ENCODE peak calls at places on chromosomes 6 and 20, in eight cellular contexts. T is HFFc6, S is fibroblast of the conjunctiva, J is endothelial cell, G is neural crest cell, Q is dorsolateral prefrontal cortex, P is BE2C, U is tibial nerve. O is an unnamed sample.

GRCh38 chr20:440636-441035 is 21.7 kb downstream of the TBC1D20 start:
- DNase-seq in T (no peak), S (no peak), J (no peak), G (no peak), Q (no peak), P (no peak), U (no peak), O (peak)

GRCh38 chr6:9332241-9332640 is 896.9 kb upstream of the SLC35B3 start:
- DNase-seq in T (no peak), S (no peak), J (no peak), G (no peak), Q (no peak), P (no peak), U (no peak), O (no peak)

GRCh38 chr20:58081842-58082241 is 146.6 kb downstream of the ANKRD60 start:
- DNase-seq in T (peak), S (peak), J (no peak), G (no peak), Q (no peak), P (no peak), U (no peak), O (no peak)

GRCh38 chr6:41894366-41895299 is 542 bp downstream of the USP49 start:
- DNase-seq in T (no peak), S (no peak), J (peak), G (peak), Q (no peak), P (peak), U (no peak), O (peak)

GRCh38 chr20:36491901-36492617 is 49.3 kb upstream of the MYL9 start:
- DNase-seq in T (no peak), S (no peak), J (peak), G (no peak), Q (no peak), P (no peak), U (no peak), O (peak)

GRCh38 chr6:75243333-75244062 is at the start of gene COX7A2:
- DNase-seq in T (peak), S (peak), J (peak), G (peak), Q (peak), P (peak), U (peak), O (peak)

GRCh38 chr20:5118220-5119142 is 1.3 kb downstream of the PCNA start:
- DNase-seq in T (no peak), S (no peak), J (no peak), G (no peak), Q (no peak), P (no peak), U (no peak), O (no peak)

GRCh38 chr6:158752613-158753012 is 66.6 kb downstream of the EZR start:
- DNase-seq in T (no peak), S (no peak), J (no peak), G (no peak), Q (peak), P (peak), U (no peak), O (no peak)

GRCh38 chr20:32972181-32973076 is 31.8 kb downstream of the SUN5 start:
- DNase-seq in T (no peak), S (no peak), J (peak), G (no peak), Q (no peak), P (no peak), U (no peak), O (peak)

GRCh38 chr6:73566954-73567591 is 46.2 kb upstream of the EEF1A1 start:
- DNase-seq in T (peak), S (no peak), J (no peak), G (no peak), Q (no peak), P (no peak), U (peak), O (peak)

GRCh38 chr20:59785118-59785959 is 148.1 kb downstream of the SYCP2 start:
- DNase-seq in T (no peak), S (no peak), J (no peak), G (no peak), Q (no peak), P (no peak), U (peak), O (no peak)

GRCh38 chr6:15443119-15443518 is 197.2 kb downstream of the JARID2 start:
- DNase-seq in T (peak), S (peak), J (no peak), G (no peak), Q (no peak), P (no peak), U (no peak), O (peak)

GRCh38 chr6:97630592-97630991 is 347.6 kb upstream of the MMS22L start:
- DNase-seq in T (no peak), S (no peak), J (no peak), G (no peak), Q (no peak), P (no peak), U (no peak), O (peak)

GRCh38 chr6:134041093-134041492 is 11.3 kb downstream of the SLC2A12 start:
- DNase-seq in T (peak), S (peak), J (no peak), G (no peak), Q (no peak), P (no peak), U (no peak), O (peak)

GRCh38 chr20:1674361-1674760 is 16.8 kb upstream of the SIRPG start:
- DNase-seq in T (no peak), S (no peak), J (no peak), G (no peak), Q (no peak), P (no peak), U (no peak), O (no peak)

GRCh38 chr20:2402271-2402980 is 21.7 kb downstream of the TGM6 start:
- DNase-seq in T (peak), S (peak), J (no peak), G (no peak), Q (no peak), P (no peak), U (no peak), O (no peak)

GRCh38 chr20:49956689-49957443 is 20.7 kb downstream of the RNF114 start:
- DNase-seq in T (no peak), S (no peak), J (no peak), G (no peak), Q (peak), P (no peak), U (no peak), O (no peak)

GRCh38 chr6:38443341-38443740 is 196.4 kb downstream of the BTBD9 start:
- DNase-seq in T (no peak), S (no peak), J (no peak), G (no peak), Q (no peak), P (no peak), U (no peak), O (no peak)

GRCh38 chr6:610882-611281 is 46.0 kb downstream of the HUS1B start:
- DNase-seq in T (no peak), S (no peak), J (no peak), G (no peak), Q (no peak), P (no peak), U (no peak), O (no peak)

GRCh38 chr6:44245391-44245911 is 1.4 kb upstream of the HSP90AB1 start:
- DNase-seq in T (no peak), S (no peak), J (no peak), G (no peak), Q (no peak), P (no peak), U (no peak), O (no peak)

GRCh38 chr6:35318200-35318844 is 20.7 kb downstream of the DEF6 start:
- DNase-seq in T (peak), S (peak), J (peak), G (peak), Q (peak), P (peak), U (peak), O (peak)

GRCh38 chr6:137728386-137729349 is 138.4 kb upstream of the TNFAIP3 start:
- DNase-seq in T (peak), S (peak), J (no peak), G (no peak), Q (no peak), P (no peak), U (no peak), O (peak)

GRCh38 chr20:63846128-63846771 is 15.0 kb upstream of the ABHD16B start:
- DNase-seq in T (peak), S (no peak), J (no peak), G (no peak), Q (no peak), P (peak), U (no peak), O (no peak)

GRCh38 chr6:107304421-107305025 is 154.8 kb downstream of the PDSS2 start:
- DNase-seq in T (peak), S (no peak), J (no peak), G (no peak), Q (no peak), P (no peak), U (no peak), O (peak)

GRCh38 chr20:38173237-38174156 is 8.4 kb upstream of the TGM2 start:
- DNase-seq in T (peak), S (peak), J (no peak), G (no peak), Q (no peak), P (no peak), U (no peak), O (peak)

GRCh38 chr6:42372699-42373098 is 79.0 kb downstream of the TRERF1 start:
- DNase-seq in T (no peak), S (no peak), J (no peak), G (no peak), Q (no peak), P (no peak), U (no peak), O (no peak)

GRCh38 chr6:107977283-107977682 is 19.3 kb upstream of the SEC63 start:
- DNase-seq in T (peak), S (peak), J (peak), G (peak), Q (no peak), P (no peak), U (no peak), O (no peak)

GRCh38 chr20:59824711-59825562 is 108.5 kb downstream of the SYCP2 start:
- DNase-seq in T (no peak), S (no peak), J (no peak), G (no peak), Q (no peak), P (no peak), U (no peak), O (no peak)

O was measured in Daoy.